ENCODE peak calls at places on chromosomes 16 and 17, in ten cellular contexts. G is fibroblast of lung, P is DND-41, J is PC-3, Q is GM23248, W is trophoblast cell, C is astrocyte, V is mesenchymal stem cell, K is neural progenitor cell, B is kidney. O is an unnamed sample.

GRCh38 chr17:64073771-64074703 is 53.6 kb upstream of the ICAM2 start:
- DNase-seq in B (no peak), C (no peak), Q (peak; percentile 1), J (no peak), V (no peak), K (no peak), P (no peak), W (no peak), G (no peak), O (peak; percentile 25)

GRCh38 chr17:1907818-1908698 is 78.3 kb downstream of the RPA1 start:
- DNase-seq in K (peak; percentile 92), W (no peak), Q (peak; percentile 75), G (peak; percentile 53), C (peak; percentile 25), V (peak; percentile 32), P (no peak), B (no peak), J (peak; percentile 19), O (peak; percentile 88)

GRCh38 chr16:24005577-24005976 is 169.8 kb downstream of the PRKCB start:
- DNase-seq in P (peak; percentile 26), Q (no peak), G (no peak), W (no peak), K (no peak), V (no peak), B (no peak), J (no peak), C (no peak), O (no peak)

GRCh38 chr16:57689772-57690558 is 4.6 kb upstream of the DRC7 start:
- DNase-seq in C (no peak), P (peak; percentile 92), B (no peak), W (peak; percentile 70), V (no peak), Q (no peak), G (no peak), J (no peak), K (no peak), O (no peak)

GRCh38 chr17:3961564-3962047 is 2.6 kb downstream of the ATP2A3 start:
- DNase-seq in C (no peak), Q (no peak), G (no peak), V (no peak), K (no peak), B (peak; percentile 73), W (no peak), P (peak; percentile 95), J (no peak), O (no peak)

GRCh38 chr17:570403-570802 is 144.2 kb downstream of the VPS53 start:
- DNase-seq in J (no peak), Q (no peak), K (no peak), C (no peak), V (no peak), G (no peak), B (no peak), W (no peak), P (no peak), O (no peak)

GRCh38 chr16:25585526-25585925 is 106.2 kb upstream of the HS3ST4 start:
- DNase-seq in W (no peak), G (no peak), B (no peak), J (no peak), V (no peak), P (no peak), Q (no peak), C (no peak), K (no peak), O (no peak)

GRCh38 chr17:51585514-51586104 is 325.3 kb downstream of the UTP18 start:
- DNase-seq in B (no peak), J (peak; percentile 74), C (no peak), G (no peak), Q (no peak), K (peak; percentile 66), V (no peak), W (no peak), P (no peak), O (peak; percentile 90)

GRCh38 chr17:66451188-66452149 is 149.1 kb downstream of the PRKCA start:
- DNase-seq in Q (no peak), W (peak; percentile 14), B (no peak), P (peak; percentile 56), V (no peak), J (no peak), C (no peak), G (no peak), K (peak; percentile 63), O (peak; percentile 92)

GRCh38 chr16:80527297-80527696 is 13.5 kb upstream of the DYNLRB2 start:
- DNase-seq in J (peak; percentile 68), V (no peak), Q (peak; percentile 50), C (peak; percentile 4), W (peak; percentile 73), B (no peak), K (peak; percentile 67), G (peak; percentile 17), P (peak; percentile 17), O (peak; percentile 85)

GRCh38 chr16:84266451-84266850 is 26.6 kb upstream of the KCNG4 start:
- DNase-seq in P (peak; percentile 21), Q (peak; percentile 62), J (peak; percentile 51), K (peak; percentile 85), C (peak; percentile 42), V (peak; percentile 74), G (peak; percentile 58), B (no peak), W (peak; percentile 78), O (peak; percentile 92)

GRCh38 chr16:22635801-22636200 is 125.1 kb downstream of the NPIPB5 start:
- DNase-seq in C (no peak), W (no peak), Q (no peak), J (no peak), K (no peak), V (no peak), P (no peak), G (no peak), B (no peak), O (peak; percentile 69)

GRCh38 chr16:73204359-73205152 is 156.6 kb upstream of the ZFHX3 start:
- DNase-seq in V (no peak), P (no peak), B (no peak), Q (no peak), J (no peak), W (no peak), C (no peak), G (no peak), K (no peak), O (no peak)

DNA sequence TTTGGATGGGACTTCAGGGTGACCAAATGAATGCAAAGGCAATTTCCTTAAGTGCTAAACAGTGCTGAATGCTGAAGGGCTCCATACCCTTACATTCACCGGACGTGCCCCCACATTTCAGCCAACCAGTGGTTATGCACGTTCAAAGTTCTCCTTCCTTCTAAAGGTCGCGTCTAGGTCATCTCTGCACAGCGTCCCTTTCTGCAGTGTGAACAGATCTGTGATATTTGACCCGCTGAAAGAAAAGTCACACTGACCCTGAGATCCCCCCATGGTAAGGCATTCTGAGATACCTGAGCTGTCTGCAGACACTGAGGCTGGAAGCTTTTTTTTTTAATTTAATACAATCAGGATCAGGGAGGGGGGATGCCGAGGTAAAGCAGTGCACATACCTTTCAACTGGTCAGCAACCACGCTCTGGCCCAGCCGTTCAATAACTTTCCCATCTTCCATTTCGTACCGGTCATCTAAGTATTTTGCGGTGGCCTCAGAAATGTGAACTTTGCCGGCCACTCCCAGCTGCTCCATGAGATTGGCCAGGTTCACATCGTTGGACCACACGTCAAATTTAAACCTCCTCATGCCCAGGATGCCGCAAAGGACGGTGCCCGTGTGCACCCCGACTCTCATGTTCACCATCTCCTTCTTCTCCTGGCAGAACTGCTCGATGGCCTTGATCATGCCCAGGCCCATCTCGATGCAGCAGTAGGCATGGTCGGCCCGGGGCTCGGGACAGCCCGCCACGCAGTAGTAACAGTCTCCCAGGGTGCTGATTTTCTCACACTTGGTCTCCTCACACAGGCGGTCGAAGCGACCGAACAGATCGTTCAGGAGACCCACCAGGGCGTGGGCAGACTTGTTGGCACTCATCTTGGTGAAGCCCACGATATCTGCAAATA is 2.6 kb downstream of the ADCY9 start:
- DNase-seq in K (no peak), J (no peak), B (peak; percentile 76), Q (peak; percentile 32), V (no peak), W (no peak), C (no peak), G (no peak), P (no peak), O (no peak)
- H3K4me3 ChIP-seq in K (no peak overlapping the region), J (peak overlapping the region; percentile 64), B (peak overlapping the region; percentile 53), Q (peak overlapping the region; percentile 71), V (no peak overlapping the region), W (no peak overlapping the region), C (no peak overlapping the region), G (peak overlapping the region; percentile 63), P (no peak overlapping the region), O (no peak overlapping the region)

GRCh38 chr17:67566656-67567055 is 151.1 kb upstream of the NOL11 start:
- DNase-seq in Q (no peak), B (no peak), K (no peak), V (no peak), G (no peak), C (no peak), P (no peak), J (no peak), W (no peak), O (peak; percentile 25)
- H3K4me1 ChIP-seq in Q (peaks cover 6% of the 10 kb centered on the region), B (no peaks in the 10 kb centered on the region), K (no peaks in the 10 kb centered on the region), V (peaks cover 3% of the 10 kb centered on the region), G (no peaks in the 10 kb centered on the region), C (no peaks in the 10 kb centered on the region), P (no peaks in the 10 kb centered on the region), J (no peaks in the 10 kb centered on the region), W (peaks cover 3% of the 10 kb centered on the region), O (no peaks in the 10 kb centered on the region)

DNA sequence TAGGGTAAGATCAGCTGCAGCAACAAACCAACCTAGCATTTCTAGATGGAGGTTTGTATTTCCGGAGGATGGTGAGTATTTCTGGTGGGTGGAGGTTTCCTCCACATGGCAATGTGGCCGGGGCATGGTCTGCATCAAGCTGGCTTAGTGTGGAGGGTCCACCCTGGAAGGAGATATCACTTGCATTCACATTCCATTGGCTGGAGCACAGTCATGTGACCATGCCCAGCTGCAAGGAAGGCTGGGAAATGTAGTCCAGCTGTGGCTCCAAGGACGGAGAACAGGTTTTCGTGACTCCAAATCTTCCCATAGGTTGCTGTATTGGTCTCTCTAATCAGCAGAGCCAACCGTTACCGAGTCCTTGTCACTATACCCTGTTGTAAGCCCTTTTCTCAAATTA is 68.7 kb downstream of the RAI1 start:
- DNase-seq in C (no peak), P (peak; percentile 34), W (peak; percentile 73), K (peak; percentile 90), J (peak; percentile 42), B (no peak), G (peak; percentile 45), V (peak; percentile 63), Q (peak; percentile 56), O (peak; percentile 98)
- H3K9ac ChIP-seq in C (no peak overlapping the region), P (no peak overlapping the region), W (no peak overlapping the region), K (no peak overlapping the region), J (no peak overlapping the region), B (no peak overlapping the region), G (no peak overlapping the region), V (no peak overlapping the region), Q (no peak overlapping the region), O (no peak overlapping the region)

DNA sequence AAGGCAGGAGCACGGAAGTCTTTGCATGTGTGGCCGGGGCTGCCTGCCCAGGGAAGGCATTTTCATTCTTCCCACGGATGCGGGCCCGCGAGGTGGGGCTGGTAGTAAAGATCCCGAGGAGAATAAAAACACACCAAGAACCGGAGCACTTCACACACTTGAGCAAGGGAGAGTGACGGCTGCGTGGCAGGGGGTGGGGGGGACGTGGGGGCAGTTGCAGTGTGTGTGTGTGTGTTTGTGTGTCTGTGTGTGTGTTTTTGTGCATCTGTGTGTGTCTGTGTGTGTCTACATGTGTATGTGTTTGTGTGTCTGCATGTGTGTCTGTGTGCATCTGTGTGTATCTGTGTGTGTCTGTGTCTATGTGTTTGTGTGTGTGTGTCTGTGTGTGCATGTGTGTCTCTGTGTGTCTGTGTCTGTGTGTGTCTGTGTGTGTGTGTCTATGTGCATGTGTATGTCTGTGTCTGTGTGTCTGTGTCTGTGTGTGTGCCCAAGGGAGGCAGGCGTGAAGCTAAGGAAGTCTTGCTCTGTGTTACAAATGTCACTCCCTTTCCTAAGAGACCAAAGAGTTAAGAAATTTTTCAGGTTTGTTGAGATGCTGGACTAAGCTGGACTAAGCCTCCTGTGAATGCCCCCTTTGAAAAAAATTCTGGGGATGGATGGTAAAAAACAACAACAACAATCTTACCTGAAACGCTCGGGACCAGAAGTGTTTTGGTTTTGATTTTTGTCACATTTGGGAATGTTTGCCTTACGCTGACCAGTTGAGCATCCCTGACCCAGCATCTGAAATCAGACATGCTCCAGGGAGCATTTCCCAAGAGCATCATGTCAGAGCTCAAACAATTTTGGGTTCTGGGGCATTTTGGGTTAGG is 48.9 kb upstream of the ZNF469 start:
- DNase-seq in V (no peak), K (no peak), Q (no peak), P (no peak), C (no peak), W (no peak), B (no peak), G (no peak), J (no peak), O (no peak)
- H3K4me3 ChIP-seq in V (no peak overlapping the region), K (no peak overlapping the region), Q (no peak overlapping the region), P (no peak overlapping the region), C (no peak overlapping the region), W (no peak overlapping the region), B (no peak overlapping the region), G (no peak overlapping the region), J (peak overlapping the region; percentile 35), O (no peak overlapping the region)